ENCODE peak calls at places on chromosomes 12 and 14, in nine cellular contexts. One of them, this sample, is unnamed.

GRCh38 chr12:3152013-3152412 is 74.8 kb downstream of the TSPAN9 start:
- DNase-seq in fibroblast of lung: no peak
- DNase-seq in activated CD8-positive, alpha-beta memory T cell treated with anti-CD3 and anti-CD28 coated beads for 4 hours: no peak
- DNase-seq in HL-60: no peak
- DNase-seq in iris pigment epithelial cell: no peak
- DNase-seq in GM23248: peak
- DNase-seq in AG04449: no peak
- DNase-seq in iPS-NIHi11: peak
- DNase-seq in activated CD4-positive, alpha-beta T cell treated with anti-CD3 and anti-CD28 coated beads, Interleukin-2, amount 50 U/mL, for 48 hours: no peak
- DNase-seq in this sample: no peak

GRCh38 chr12:124228050-124228711 is 66.7 kb upstream of the RFLNA start:
- DNase-seq in activated CD4-positive, alpha-beta T cell treated with anti-CD3 and anti-CD28 coated beads, Interleukin-2, amount 50 U/mL, for 48 hours: no peak
- DNase-seq in HL-60: peak
- DNase-seq in iris pigment epithelial cell: no peak
- DNase-seq in AG04449: no peak
- DNase-seq in iPS-NIHi11: no peak
- DNase-seq in GM23248: no peak
- DNase-seq in activated CD8-positive, alpha-beta memory T cell treated with anti-CD3 and anti-CD28 coated beads for 4 hours: no peak
- DNase-seq in fibroblast of lung: no peak
- DNase-seq in this sample: no peak

GRCh38 chr14:100874411-100875091 is 29.0 kb downstream of the RTL1 start:
- DNase-seq in activated CD4-positive, alpha-beta T cell treated with anti-CD3 and anti-CD28 coated beads, Interleukin-2, amount 50 U/mL, for 48 hours: no peak
- DNase-seq in HL-60: no peak
- DNase-seq in iPS-NIHi11: no peak
- DNase-seq in AG04449: no peak
- DNase-seq in iris pigment epithelial cell: no peak
- DNase-seq in fibroblast of lung: no peak
- DNase-seq in GM23248: no peak
- DNase-seq in activated CD8-positive, alpha-beta memory T cell treated with anti-CD3 and anti-CD28 coated beads for 4 hours: no peak
- DNase-seq in this sample: no peak

GRCh38 chr14:51862171-51862838 is 1.9 kb downstream of the GNG2 start:
- DNase-seq in iPS-NIHi11: no peak
- DNase-seq in HL-60: no peak
- DNase-seq in activated CD4-positive, alpha-beta T cell treated with anti-CD3 and anti-CD28 coated beads, Interleukin-2, amount 50 U/mL, for 48 hours: no peak
- DNase-seq in AG04449: no peak
- DNase-seq in fibroblast of lung: peak
- DNase-seq in iris pigment epithelial cell: no peak
- DNase-seq in GM23248: peak
- DNase-seq in activated CD8-positive, alpha-beta memory T cell treated with anti-CD3 and anti-CD28 coated beads for 4 hours: no peak
- DNase-seq in this sample: no peak

GRCh38 chr12:105561981-105562726 is 231.7 kb downstream of the C12orf75 start:
- DNase-seq in iPS-NIHi11: peak
- DNase-seq in activated CD8-positive, alpha-beta memory T cell treated with anti-CD3 and anti-CD28 coated beads for 4 hours: no peak
- DNase-seq in fibroblast of lung: peak
- DNase-seq in HL-60: no peak
- DNase-seq in activated CD4-positive, alpha-beta T cell treated with anti-CD3 and anti-CD28 coated beads, Interleukin-2, amount 50 U/mL, for 48 hours: no peak
- DNase-seq in iris pigment epithelial cell: peak
- DNase-seq in GM23248: peak
- DNase-seq in AG04449: peak
- DNase-seq in this sample: no peak

GRCh38 chr14:89544636-89545301 is 127.7 kb upstream of the FOXN3 start:
- DNase-seq in HL-60: no peak
- DNase-seq in activated CD4-positive, alpha-beta T cell treated with anti-CD3 and anti-CD28 coated beads, Interleukin-2, amount 50 U/mL, for 48 hours: no peak
- DNase-seq in AG04449: no peak
- DNase-seq in GM23248: no peak
- DNase-seq in iPS-NIHi11: no peak
- DNase-seq in activated CD8-positive, alpha-beta memory T cell treated with anti-CD3 and anti-CD28 coated beads for 4 hours: no peak
- DNase-seq in iris pigment epithelial cell: peak
- DNase-seq in fibroblast of lung: no peak
- DNase-seq in this sample: no peak

GRCh38 chr14:52917732-52918131 is 33.1 kb downstream of the FERMT2 start:
- DNase-seq in iPS-NIHi11: no peak
- DNase-seq in GM23248: peak
- DNase-seq in AG04449: no peak
- DNase-seq in fibroblast of lung: peak
- DNase-seq in HL-60: no peak
- DNase-seq in activated CD4-positive, alpha-beta T cell treated with anti-CD3 and anti-CD28 coated beads, Interleukin-2, amount 50 U/mL, for 48 hours: no peak
- DNase-seq in activated CD8-positive, alpha-beta memory T cell treated with anti-CD3 and anti-CD28 coated beads for 4 hours: no peak
- DNase-seq in iris pigment epithelial cell: peak
- DNase-seq in this sample: no peak

GRCh38 chr14:49594347-49595089 is 4.2 kb upstream of the LRR1 start:
- DNase-seq in HL-60: no peak
- DNase-seq in GM23248: peak
- DNase-seq in activated CD4-positive, alpha-beta T cell treated with anti-CD3 and anti-CD28 coated beads, Interleukin-2, amount 50 U/mL, for 48 hours: no peak
- DNase-seq in activated CD8-positive, alpha-beta memory T cell treated with anti-CD3 and anti-CD28 coated beads for 4 hours: no peak
- DNase-seq in iris pigment epithelial cell: peak
- DNase-seq in fibroblast of lung: peak
- DNase-seq in AG04449: no peak
- DNase-seq in iPS-NIHi11: no peak
- DNase-seq in this sample: no peak

GRCh38 chr12:54032627-54033100 is at the start of gene HOXC5:
- DNase-seq in GM23248: peak
- DNase-seq in iPS-NIHi11: peak
- DNase-seq in AG04449: no peak
- DNase-seq in iris pigment epithelial cell: peak
- DNase-seq in activated CD8-positive, alpha-beta memory T cell treated with anti-CD3 and anti-CD28 coated beads for 4 hours: peak
- DNase-seq in fibroblast of lung: peak
- DNase-seq in activated CD4-positive, alpha-beta T cell treated with anti-CD3 and anti-CD28 coated beads, Interleukin-2, amount 50 U/mL, for 48 hours: peak
- DNase-seq in HL-60: peak
- DNase-seq in this sample: peak

GRCh38 chr14:94689218-94689984 is 77.2 kb downstream of the SERPINA3 start:
- DNase-seq in GM23248: peak
- DNase-seq in activated CD4-positive, alpha-beta T cell treated with anti-CD3 and anti-CD28 coated beads, Interleukin-2, amount 50 U/mL, for 48 hours: peak
- DNase-seq in fibroblast of lung: peak
- DNase-seq in HL-60: peak
- DNase-seq in AG04449: no peak
- DNase-seq in iPS-NIHi11: peak
- DNase-seq in iris pigment epithelial cell: peak
- DNase-seq in activated CD8-positive, alpha-beta memory T cell treated with anti-CD3 and anti-CD28 coated beads for 4 hours: no peak
- DNase-seq in this sample: peak

GRCh38 chr14:32588448-32589320 is 259.6 kb downstream of the AKAP6 start:
- DNase-seq in GM23248: peak
- DNase-seq in fibroblast of lung: peak
- DNase-seq in iris pigment epithelial cell: peak
- DNase-seq in activated CD8-positive, alpha-beta memory T cell treated with anti-CD3 and anti-CD28 coated beads for 4 hours: no peak
- DNase-seq in activated CD4-positive, alpha-beta T cell treated with anti-CD3 and anti-CD28 coated beads, Interleukin-2, amount 50 U/mL, for 48 hours: no peak
- DNase-seq in AG04449: no peak
- DNase-seq in iPS-NIHi11: peak
- DNase-seq in HL-60: peak
- DNase-seq in this sample: no peak

GRCh38 chr12:94289551-94290312 is 141.4 kb downstream of the PLXNC1 start:
- DNase-seq in iPS-NIHi11: no peak
- DNase-seq in fibroblast of lung: peak
- DNase-seq in GM23248: peak
- DNase-seq in activated CD4-positive, alpha-beta T cell treated with anti-CD3 and anti-CD28 coated beads, Interleukin-2, amount 50 U/mL, for 48 hours: no peak
- DNase-seq in AG04449: peak
- DNase-seq in iris pigment epithelial cell: peak
- DNase-seq in HL-60: no peak
- DNase-seq in activated CD8-positive, alpha-beta memory T cell treated with anti-CD3 and anti-CD28 coated beads for 4 hours: no peak
- DNase-seq in this sample: no peak

GRCh38 chr14:73143003-73143402 is 6.7 kb downstream of the PSEN1 start:
- DNase-seq in HL-60: no peak
- DNase-seq in iris pigment epithelial cell: no peak
- DNase-seq in activated CD4-positive, alpha-beta T cell treated with anti-CD3 and anti-CD28 coated beads, Interleukin-2, amount 50 U/mL, for 48 hours: no peak
- DNase-seq in activated CD8-positive, alpha-beta memory T cell treated with anti-CD3 and anti-CD28 coated beads for 4 hours: no peak
- DNase-seq in iPS-NIHi11: no peak
- DNase-seq in AG04449: no peak
- DNase-seq in GM23248: no peak
- DNase-seq in fibroblast of lung: no peak
- DNase-seq in this sample: peak

GRCh38 chr12:6235499-6235898 is 35.3 kb downstream of the CD9 start:
- DNase-seq in GM23248: no peak
- DNase-seq in activated CD4-positive, alpha-beta T cell treated with anti-CD3 and anti-CD28 coated beads, Interleukin-2, amount 50 U/mL, for 48 hours: no peak
- DNase-seq in AG04449: no peak
- DNase-seq in activated CD8-positive, alpha-beta memory T cell treated with anti-CD3 and anti-CD28 coated beads for 4 hours: no peak
- DNase-seq in iris pigment epithelial cell: no peak
- DNase-seq in iPS-NIHi11: no peak
- DNase-seq in HL-60: no peak
- DNase-seq in fibroblast of lung: no peak
- DNase-seq in this sample: no peak

GRCh38 chr12:65962921-65963883 is 138.9 kb downstream of the HMGA2 start:
- DNase-seq in AG04449: no peak
- DNase-seq in fibroblast of lung: no peak
- DNase-seq in iris pigment epithelial cell: no peak
- DNase-seq in iPS-NIHi11: peak
- DNase-seq in activated CD8-positive, alpha-beta memory T cell treated with anti-CD3 and anti-CD28 coated beads for 4 hours: no peak
- DNase-seq in GM23248: no peak
- DNase-seq in activated CD4-positive, alpha-beta T cell treated with anti-CD3 and anti-CD28 coated beads, Interleukin-2, amount 50 U/mL, for 48 hours: peak
- DNase-seq in HL-60: peak
- DNase-seq in this sample: no peak

GRCh38 chr14:105899071-105899641 is 372.8 kb downstream of the TMEM121 start:
- DNase-seq in GM23248: no peak
- DNase-seq in activated CD8-positive, alpha-beta memory T cell treated with anti-CD3 and anti-CD28 coated beads for 4 hours: no peak
- DNase-seq in AG04449: no peak
- DNase-seq in iris pigment epithelial cell: no peak
- DNase-seq in fibroblast of lung: no peak
- DNase-seq in activated CD4-positive, alpha-beta T cell treated with anti-CD3 and anti-CD28 coated beads, Interleukin-2, amount 50 U/mL, for 48 hours: no peak
- DNase-seq in HL-60: no peak
- DNase-seq in iPS-NIHi11: no peak
- DNase-seq in this sample: no peak

GRCh38 chr12:65643595-65644386 is 180.5 kb upstream of the HMGA2 start:
- DNase-seq in activated CD4-positive, alpha-beta T cell treated with anti-CD3 and anti-CD28 coated beads, Interleukin-2, amount 50 U/mL, for 48 hours: no peak
- DNase-seq in iris pigment epithelial cell: peak
- DNase-seq in iPS-NIHi11: no peak
- DNase-seq in GM23248: peak
- DNase-seq in HL-60: no peak
- DNase-seq in activated CD8-positive, alpha-beta memory T cell treated with anti-CD3 and anti-CD28 coated beads for 4 hours: no peak
- DNase-seq in fibroblast of lung: peak
- DNase-seq in AG04449: no peak
- DNase-seq in this sample: no peak

GRCh38 chr14:54625158-54625557 is 58.2 kb downstream of the SAMD4A start:
- DNase-seq in fibroblast of lung: peak
- DNase-seq in AG04449: peak
- DNase-seq in activated CD4-positive, alpha-beta T cell treated with anti-CD3 and anti-CD28 coated beads, Interleukin-2, amount 50 U/mL, for 48 hours: no peak
- DNase-seq in activated CD8-positive, alpha-beta memory T cell treated with anti-CD3 and anti-CD28 coated beads for 4 hours: no peak
- DNase-seq in HL-60: no peak
- DNase-seq in GM23248: peak
- DNase-seq in iris pigment epithelial cell: no peak
- DNase-seq in iPS-NIHi11: no peak
- DNase-seq in this sample: no peak

GRCh38 chr14:90440592-90440991 is 43.8 kb downstream of the CALM1 start:
- DNase-seq in HL-60: no peak
- DNase-seq in iPS-NIHi11: no peak
- DNase-seq in fibroblast of lung: no peak
- DNase-seq in iris pigment epithelial cell: no peak
- DNase-seq in activated CD8-positive, alpha-beta memory T cell treated with anti-CD3 and anti-CD28 coated beads for 4 hours: no peak
- DNase-seq in AG04449: no peak
- DNase-seq in GM23248: no peak
- DNase-seq in activated CD4-positive, alpha-beta T cell treated with anti-CD3 and anti-CD28 coated beads, Interleukin-2, amount 50 U/mL, for 48 hours: no peak
- DNase-seq in this sample: no peak

GRCh38 chr12:98085360-98085759 is 430.0 kb upstream of the TMPO start:
- DNase-seq in GM23248: no peak
- DNase-seq in activated CD8-positive, alpha-beta memory T cell treated with anti-CD3 and anti-CD28 coated beads for 4 hours: no peak
- DNase-seq in activated CD4-positive, alpha-beta T cell treated with anti-CD3 and anti-CD28 coated beads, Interleukin-2, amount 50 U/mL, for 48 hours: no peak
- DNase-seq in iPS-NIHi11: no peak
- DNase-seq in fibroblast of lung: no peak
- DNase-seq in AG04449: no peak
- DNase-seq in HL-60: no peak
- DNase-seq in iris pigment epithelial cell: no peak
- DNase-seq in this sample: no peak

GRCh38 chr12:26800858-26801257 is 32.1 kb downstream of the ITPR2 start:
- DNase-seq in GM23248: no peak
- DNase-seq in iris pigment epithelial cell: no peak
- DNase-seq in iPS-NIHi11: no peak
- DNase-seq in fibroblast of lung: no peak
- DNase-seq in HL-60: no peak
- DNase-seq in AG04449: no peak
- DNase-seq in activated CD4-positive, alpha-beta T cell treated with anti-CD3 and anti-CD28 coated beads, Interleukin-2, amount 50 U/mL, for 48 hours: no peak
- DNase-seq in activated CD8-positive, alpha-beta memory T cell treated with anti-CD3 and anti-CD28 coated beads for 4 hours: no peak
- DNase-seq in this sample: no peak

GRCh38 chr12:67625004-67625403 is 23.5 kb upstream of the DYRK2 start:
- DNase-seq in activated CD8-positive, alpha-beta memory T cell treated with anti-CD3 and anti-CD28 coated beads for 4 hours: no peak
- DNase-seq in AG04449: no peak
- DNase-seq in iPS-NIHi11: peak
- DNase-seq in iris pigment epithelial cell: peak
- DNase-seq in activated CD4-positive, alpha-beta T cell treated with anti-CD3 and anti-CD28 coated beads, Interleukin-2, amount 50 U/mL, for 48 hours: no peak
- DNase-seq in fibroblast of lung: no peak
- DNase-seq in HL-60: no peak
- DNase-seq in GM23248: no peak
- DNase-seq in this sample: no peak